ENCODE peak calls at places on chromosomes 5 and 9, in five cellular contexts. K is H9; B is stimulated activated CD4-positive, alpha-beta T cell treated with anti-CD3 and anti-CD28 coated beads, Interleukin-1b, Interleukin-23, amount 100 ng/mL, for 1 hour; I is neural crest cell; M is HEK293T. W is an unnamed sample.

GRCh38 chr5:141902416-141902815 is 21.3 kb upstream of the DELE1 start:
- DNase-seq in I (no peak), K (no peak), M (no peak), B (no peak), W (no peak)

GRCh38 chr9:107952773-107953172 is 463.2 kb upstream of the KLF4 start:
- DNase-seq in I (no peak), B (no peak), K (no peak), M (no peak), W (no peak)

GRCh38 chr5:108061941-108062340 is 320.0 kb downstream of the FBXL17 start:
- DNase-seq in K (no peak), M (no peak), I (no peak), B (no peak), W (no peak)

GRCh38 chr5:96244696-96245095 is 188.4 kb downstream of the PCSK1 start:
- DNase-seq in B (no peak), K (no peak), M (no peak), I (no peak), W (no peak)

GRCh38 chr5:56101180-56101579 is 106.4 kb upstream of the IL6ST start:
- DNase-seq in I (no peak), K (no peak), M (no peak), B (no peak), W (no peak)

GRCh38 chr5:121350493-121350892 is 501.2 kb upstream of the FTMT start:
- DNase-seq in I (no peak), M (no peak), K (no peak), B (no peak), W (no peak)

GRCh38 chr5:96936431-96937221 is 746 bp downstream of the LNPEP start:
- DNase-seq in I (peak), K (peak), M (peak), B (no peak), W (no peak)

GRCh38 chr9:4386819-4387218 is 87.0 kb upstream of the GLIS3 start:
- DNase-seq in K (no peak), M (no peak), I (no peak), B (no peak), W (no peak)

GRCh38 chr9:29211681-29212589 is 1638.7 kb upstream of the C9orf72 start:
- DNase-seq in B (no peak), I (peak), K (peak), M (peak), W (peak)

GRCh38 chr5:132439521-132440206 is 50.9 kb downstream of the IRF1 start:
- DNase-seq in K (no peak), I (no peak), M (no peak), B (no peak), W (peak)

GRCh38 chr9:71179183-71179582 is 57.8 kb upstream of the TRPM3 start:
- DNase-seq in I (no peak), K (no peak), M (no peak), B (no peak), W (no peak)

GRCh38 chr5:168939887-168940534 is 360.8 kb upstream of the PANK3 start:
- DNase-seq in I (no peak), B (no peak), K (no peak), M (no peak), W (no peak)

GRCh38 chr9:136762915-136763648 is 1.2 kb downstream of the LCN15 start:
- DNase-seq in K (peak), I (peak), M (peak), B (peak), W (no peak)

GRCh38 chr5:170278611-170279500 is 18.7 kb downstream of the LCP2 start:
- DNase-seq in K (peak), B (no peak), M (no peak), I (no peak), W (no peak)

GRCh38 chr9:78972303-78973002 is 599.3 kb upstream of the TLE4 start:
- DNase-seq in I (no peak), B (no peak), K (no peak), M (no peak), W (no peak)

GRCh38 chr5:103036601-103037000 is 83.3 kb downstream of the GIN1 start:
- DNase-seq in M (no peak), K (no peak), I (no peak), B (no peak), W (no peak)

GRCh38 chr9:117737721-117738226 is 33.6 kb downstream of the TLR4 start:
- DNase-seq in M (no peak), K (no peak), I (peak), B (no peak), W (no peak)

GRCh38 chr5:16600949-16601348 is 15.8 kb downstream of the RETREG1 start:
- DNase-seq in M (no peak), B (no peak), I (no peak), K (no peak), W (no peak)

GRCh38 chr5:142782976-142783539 is 12.9 kb downstream of the ARHGAP26 start:
- DNase-seq in K (no peak), I (no peak), B (no peak), M (no peak), W (no peak)

GRCh38 chr5:88602584-88602983 is 280.4 kb downstream of the MEF2C start:
- DNase-seq in M (no peak), K (no peak), B (no peak), I (no peak), W (no peak)

GRCh38 chr9:132994410-132995120 is 16.1 kb downstream of the GFI1B start:
- DNase-seq in M (no peak), K (no peak), B (no peak), I (no peak), W (no peak)

GRCh38 chr5:43232943-43233833 is 41.2 kb downstream of the NIM1K start:
- DNase-seq in K (no peak), B (no peak), M (no peak), I (no peak), W (no peak)

GRCh38 chr9:131642496-131643083 is 97.3 kb downstream of the PRRT1B start:
- DNase-seq in M (no peak), K (no peak), B (no peak), I (no peak), W (no peak)

GRCh38 chr9:33881635-33882034 is 64.7 kb downstream of the UBE2R2 start:
- DNase-seq in M (no peak), B (no peak), K (no peak), I (no peak), W (no peak)

GRCh38 chr5:178356459-178356872 is 123.9 kb upstream of the PHYKPL start:
- DNase-seq in K (peak), M (no peak), B (no peak), I (peak), W (no peak)

GRCh38 chr5:140973550-140973949 is 7.3 kb downstream of the PCDHAC2 start:
- DNase-seq in K (no peak), M (no peak), I (no peak), B (no peak), W (no peak)

W was measured in GOT3.